ENCODE peak calls at places on chromosomes 12 and 14, in six cellular contexts. One of them, this sample, is unnamed.

GRCh38 chr14:95675486-95675885 is 10.7 kb upstream of the TCL1B start:
- DNase-seq in GOT3: no peak
- DNase-seq in NCI-H2081: no peak
- DNase-seq in effector memory CD8-positive, alpha-beta T cell: no peak
- DNase-seq in activated T-cell treated with anti-CD3 and anti-CD28 coated beads, Interleukin-2, amount 50 U/mL, for 48 hours: no peak
- DNase-seq in posterior vena cava: no peak
- DNase-seq in this sample: no peak

GRCh38 chr14:94373708-94374107 is 14.7 kb downstream of the SERPINA1 start:
- DNase-seq in posterior vena cava: no peak
- DNase-seq in NCI-H2081: no peak
- DNase-seq in effector memory CD8-positive, alpha-beta T cell: no peak
- DNase-seq in GOT3: peak; percentile 17
- DNase-seq in activated T-cell treated with anti-CD3 and anti-CD28 coated beads, Interleukin-2, amount 50 U/mL, for 48 hours: no peak
- DNase-seq in this sample: no peak

GRCh38 chr14:76774471-76775158 is 13.3 kb downstream of the VASH1 start:
- DNase-seq in effector memory CD8-positive, alpha-beta T cell: no peak
- DNase-seq in NCI-H2081: no peak
- DNase-seq in posterior vena cava: no peak
- DNase-seq in activated T-cell treated with anti-CD3 and anti-CD28 coated beads, Interleukin-2, amount 50 U/mL, for 48 hours: peak; percentile 12
- DNase-seq in GOT3: no peak
- DNase-seq in this sample: no peak

GRCh38 chr14:100063314-100063941 is 1.8 kb upstream of the EVL start:
- DNase-seq in posterior vena cava: no peak
- DNase-seq in NCI-H2081: no peak
- DNase-seq in effector memory CD8-positive, alpha-beta T cell: no peak
- DNase-seq in activated T-cell treated with anti-CD3 and anti-CD28 coated beads, Interleukin-2, amount 50 U/mL, for 48 hours: no peak
- DNase-seq in GOT3: no peak
- DNase-seq in this sample: no peak

GRCh38 chr14:68458840-68459469 is 333.9 kb downstream of the ZFP36L1 start:
- DNase-seq in posterior vena cava: peak; percentile 80
- DNase-seq in effector memory CD8-positive, alpha-beta T cell: no peak
- DNase-seq in activated T-cell treated with anti-CD3 and anti-CD28 coated beads, Interleukin-2, amount 50 U/mL, for 48 hours: no peak
- DNase-seq in NCI-H2081: no peak
- DNase-seq in GOT3: no peak
- DNase-seq in this sample: no peak

GRCh38 chr12:116184766-116185165 is 92.7 kb downstream of the MED13L start:
- DNase-seq in GOT3: no peak
- DNase-seq in posterior vena cava: no peak
- DNase-seq in NCI-H2081: no peak
- DNase-seq in effector memory CD8-positive, alpha-beta T cell: no peak
- DNase-seq in activated T-cell treated with anti-CD3 and anti-CD28 coated beads, Interleukin-2, amount 50 U/mL, for 48 hours: no peak
- DNase-seq in this sample: no peak

GRCh38 chr12:65785500-65785899 is 38.8 kb upstream of the HMGA2 start:
- DNase-seq in effector memory CD8-positive, alpha-beta T cell: no peak
- DNase-seq in GOT3: no peak
- DNase-seq in NCI-H2081: no peak
- DNase-seq in posterior vena cava: no peak
- DNase-seq in activated T-cell treated with anti-CD3 and anti-CD28 coated beads, Interleukin-2, amount 50 U/mL, for 48 hours: no peak
- DNase-seq in this sample: no peak

GRCh38 chr12:26287666-26288408 is 92.5 kb downstream of the SSPN start:
- DNase-seq in effector memory CD8-positive, alpha-beta T cell: no peak
- DNase-seq in activated T-cell treated with anti-CD3 and anti-CD28 coated beads, Interleukin-2, amount 50 U/mL, for 48 hours: no peak
- DNase-seq in NCI-H2081: no peak
- DNase-seq in posterior vena cava: peak; percentile 94
- DNase-seq in GOT3: peak; percentile 22
- DNase-seq in this sample: no peak

GRCh38 chr14:64787619-64788018 is 83.4 kb downstream of the PLEKHG3 start:
- DNase-seq in activated T-cell treated with anti-CD3 and anti-CD28 coated beads, Interleukin-2, amount 50 U/mL, for 48 hours: no peak
- DNase-seq in posterior vena cava: peak; percentile 63
- DNase-seq in NCI-H2081: no peak
- DNase-seq in GOT3: no peak
- DNase-seq in effector memory CD8-positive, alpha-beta T cell: no peak
- DNase-seq in this sample: no peak

GRCh38 chr12:119156401-119156800 is 22.3 kb upstream of the HSPB8 start:
- DNase-seq in posterior vena cava: no peak
- DNase-seq in effector memory CD8-positive, alpha-beta T cell: no peak
- DNase-seq in activated T-cell treated with anti-CD3 and anti-CD28 coated beads, Interleukin-2, amount 50 U/mL, for 48 hours: no peak
- DNase-seq in NCI-H2081: no peak
- DNase-seq in GOT3: no peak
- DNase-seq in this sample: no peak

GRCh38 chr14:101125719-101126375 is 222.3 kb upstream of the RTL1 start:
- DNase-seq in effector memory CD8-positive, alpha-beta T cell: no peak
- DNase-seq in posterior vena cava: no peak
- DNase-seq in NCI-H2081: no peak
- DNase-seq in GOT3: no peak
- DNase-seq in activated T-cell treated with anti-CD3 and anti-CD28 coated beads, Interleukin-2, amount 50 U/mL, for 48 hours: no peak
- DNase-seq in this sample: no peak

GRCh38 chr12:6903712-6904111 is 910 bp upstream of the LRRC23 start:
- DNase-seq in posterior vena cava: no peak
- DNase-seq in NCI-H2081: no peak
- DNase-seq in effector memory CD8-positive, alpha-beta T cell: no peak
- DNase-seq in GOT3: no peak
- DNase-seq in activated T-cell treated with anti-CD3 and anti-CD28 coated beads, Interleukin-2, amount 50 U/mL, for 48 hours: no peak
- DNase-seq in this sample: no peak

GRCh38 chr14:103625361-103626095 is 3.5 kb upstream of the KLC1 start:
- DNase-seq in activated T-cell treated with anti-CD3 and anti-CD28 coated beads, Interleukin-2, amount 50 U/mL, for 48 hours: peak; percentile 37
- DNase-seq in effector memory CD8-positive, alpha-beta T cell: peak; percentile 25
- DNase-seq in NCI-H2081: no peak
- DNase-seq in GOT3: no peak
- DNase-seq in posterior vena cava: no peak
- DNase-seq in this sample: no peak

GRCh38 chr12:53550595-53550994 is 43.3 kb upstream of the NPFF start:
- DNase-seq in posterior vena cava: no peak
- DNase-seq in GOT3: no peak
- DNase-seq in NCI-H2081: no peak
- DNase-seq in activated T-cell treated with anti-CD3 and anti-CD28 coated beads, Interleukin-2, amount 50 U/mL, for 48 hours: no peak
- DNase-seq in effector memory CD8-positive, alpha-beta T cell: no peak
- DNase-seq in this sample: no peak

GRCh38 chr12:62519043-62519442 is 52.4 kb downstream of the MON2 start:
- DNase-seq in GOT3: no peak
- DNase-seq in activated T-cell treated with anti-CD3 and anti-CD28 coated beads, Interleukin-2, amount 50 U/mL, for 48 hours: no peak
- DNase-seq in NCI-H2081: peak; percentile 26
- DNase-seq in posterior vena cava: no peak
- DNase-seq in effector memory CD8-positive, alpha-beta T cell: no peak
- DNase-seq in this sample: no peak

GRCh38 chr12:12776261-12776660 is 9.2 kb upstream of the APOLD1 start:
- DNase-seq in posterior vena cava: no peak
- DNase-seq in effector memory CD8-positive, alpha-beta T cell: no peak
- DNase-seq in NCI-H2081: peak; percentile 74
- DNase-seq in activated T-cell treated with anti-CD3 and anti-CD28 coated beads, Interleukin-2, amount 50 U/mL, for 48 hours: no peak
- DNase-seq in GOT3: no peak
- DNase-seq in this sample: peak; percentile 10

GRCh38 chr12:7346571-7347225 is 42.8 kb downstream of the ACSM4 start:
- DNase-seq in posterior vena cava: no peak
- DNase-seq in NCI-H2081: no peak
- DNase-seq in effector memory CD8-positive, alpha-beta T cell: no peak
- DNase-seq in GOT3: no peak
- DNase-seq in activated T-cell treated with anti-CD3 and anti-CD28 coated beads, Interleukin-2, amount 50 U/mL, for 48 hours: no peak
- DNase-seq in this sample: no peak

GRCh38 chr14:100443643-100444042 is 120.5 kb downstream of the SLC25A47 start:
- DNase-seq in NCI-H2081: no peak
- DNase-seq in effector memory CD8-positive, alpha-beta T cell: no peak
- DNase-seq in activated T-cell treated with anti-CD3 and anti-CD28 coated beads, Interleukin-2, amount 50 U/mL, for 48 hours: no peak
- DNase-seq in GOT3: no peak
- DNase-seq in posterior vena cava: no peak
- DNase-seq in this sample: no peak

GRCh38 chr12:124994435-124994975 is 1.1 kb downstream of the BRI3BP start:
- DNase-seq in NCI-H2081: no peak
- DNase-seq in posterior vena cava: no peak
- DNase-seq in GOT3: no peak
- DNase-seq in effector memory CD8-positive, alpha-beta T cell: no peak
- DNase-seq in activated T-cell treated with anti-CD3 and anti-CD28 coated beads, Interleukin-2, amount 50 U/mL, for 48 hours: peak; percentile 44
- DNase-seq in this sample: no peak

GRCh38 chr14:68675233-68675577 is 117.7 kb downstream of the ZFP36L1 start:
- DNase-seq in posterior vena cava: no peak
- DNase-seq in activated T-cell treated with anti-CD3 and anti-CD28 coated beads, Interleukin-2, amount 50 U/mL, for 48 hours: no peak
- DNase-seq in GOT3: no peak
- DNase-seq in effector memory CD8-positive, alpha-beta T cell: no peak
- DNase-seq in NCI-H2081: no peak
- DNase-seq in this sample: no peak

This sample was measured in NCI-H187.